ENCODE peak calls at places on chromosomes 12 and 14, in five cellular contexts. One of them, this sample, is unnamed.

GRCh38 chr14:74647061-74647833 is 35.2 kb upstream of the LTBP2 start:
- DNase-seq in GM12892: no peak
- DNase-seq in SJCRH30: no peak
- DNase-seq in T-helper 17 cell: no peak
- DNase-seq in GM10248: no peak
- DNase-seq in this sample: no peak

GRCh38 chr12:68080577-68080976 is 79.0 kb downstream of the IFNG start:
- DNase-seq in GM12892: no peak
- DNase-seq in SJCRH30: no peak
- DNase-seq in T-helper 17 cell: no peak
- DNase-seq in GM10248: no peak
- DNase-seq in this sample: peak

GRCh38 chr14:92575061-92575772 is 61.6 kb downstream of the RIN3 start:
- DNase-seq in GM12892: no peak
- DNase-seq in SJCRH30: no peak
- DNase-seq in T-helper 17 cell: no peak
- DNase-seq in GM10248: no peak
- DNase-seq in this sample: no peak

GRCh38 chr12:57890191-57891120 is 43.9 kb upstream of the CTDSP2 start:
- DNase-seq in GM12892: no peak
- DNase-seq in SJCRH30: peak
- DNase-seq in T-helper 17 cell: no peak
- DNase-seq in GM10248: no peak
- DNase-seq in this sample: no peak

GRCh38 chr12:122124370-122124769 is 45.8 kb downstream of the MLXIP start:
- DNase-seq in GM12892: no peak
- DNase-seq in SJCRH30: no peak
- DNase-seq in T-helper 17 cell: no peak
- DNase-seq in GM10248: no peak
- DNase-seq in this sample: no peak

GRCh38 chr12:98127854-98128253 is 387.5 kb upstream of the TMPO start:
- DNase-seq in GM12892: no peak
- DNase-seq in SJCRH30: no peak
- DNase-seq in T-helper 17 cell: no peak
- DNase-seq in GM10248: no peak
- DNase-seq in this sample: no peak

GRCh38 chr14:36167431-36167830 is 9.1 kb downstream of the PTCSC3 start:
- DNase-seq in GM12892: no peak
- DNase-seq in SJCRH30: no peak
- DNase-seq in T-helper 17 cell: no peak
- DNase-seq in GM10248: no peak
- DNase-seq in this sample: no peak

GRCh38 chr12:46387697-46388096 is 15.1 kb upstream of the SLC38A2 start:
- DNase-seq in GM12892: no peak
- DNase-seq in SJCRH30: no peak
- DNase-seq in T-helper 17 cell: no peak
- DNase-seq in GM10248: no peak
- DNase-seq in this sample: no peak

GRCh38 chr14:74984241-74985027 is 18.3 kb upstream of the EIF2B2 start:
- DNase-seq in GM12892: no peak
- DNase-seq in SJCRH30: no peak
- DNase-seq in T-helper 17 cell: no peak
- DNase-seq in GM10248: no peak
- DNase-seq in this sample: no peak

GRCh38 chr12:13603951-13604350 is 377.5 kb downstream of the GRIN2B start:
- DNase-seq in GM12892: no peak
- DNase-seq in SJCRH30: no peak
- DNase-seq in T-helper 17 cell: no peak
- DNase-seq in GM10248: no peak
- DNase-seq in this sample: no peak

GRCh38 chr12:2372735-2373134 is 319.9 kb downstream of the CACNA1C start:
- DNase-seq in GM12892: no peak
- DNase-seq in SJCRH30: no peak
- DNase-seq in T-helper 17 cell: no peak
- DNase-seq in GM10248: no peak
- DNase-seq in this sample: no peak

GRCh38 chr14:102931580-102932285 is 9.3 kb downstream of the AMN start:
- DNase-seq in GM12892: no peak
- DNase-seq in SJCRH30: no peak
- DNase-seq in T-helper 17 cell: no peak
- DNase-seq in GM10248: no peak
- DNase-seq in this sample: no peak

This sample was measured in naive thymus-derived CD8-positive, alpha-beta T cell.